ENCODE peak calls at places on chromosomes 16 and 17, in eight cellular contexts. D, M, A, L, J, F, Z and K are unnamed samples.

GRCh38 chr16:89198417-89199240 is 1.7 kb downstream of the SLC22A31 start:
- DNase-seq in D (no peak), M (no peak), A (no peak), L (no peak), J (no peak), F (no peak), Z (no peak), K (no peak)

GRCh38 chr16:86318119-86318518 is 192.2 kb upstream of the FOXF1 start:
- DNase-seq in D (no peak), M (no peak), A (no peak), L (no peak), J (no peak), F (no peak), Z (no peak), K (no peak)

GRCh38 chr17:30278032-30278431 is 13.7 kb downstream of the BLMH start:
- DNase-seq in D (no peak), M (no peak), A (peak; percentile 57), L (no peak), J (no peak), F (no peak), Z (no peak), K (no peak)

GRCh38 chr17:44911133-44912001 is 3.9 kb downstream of the GFAP start:
- DNase-seq in D (no peak), M (peak; percentile 83), A (peak; percentile 32), L (no peak), J (peak; percentile 72), F (peak; percentile 42), Z (peak; percentile 53), K (peak; percentile 23)

GRCh38 chr17:27624555-27624954 is 6.4 kb upstream of the LGALS9 start:
- DNase-seq in D (no peak), M (no peak), A (no peak), L (no peak), J (no peak), F (no peak), Z (no peak), K (no peak)

GRCh38 chr16:35144212-35144932 is 1685.0 kb downstream of the TP53TG3F start:
- DNase-seq in D (no peak), M (no peak), A (no peak), L (no peak), J (no peak), F (no peak), Z (no peak), K (no peak)

GRCh38 chr16:4915226-4915761 is 21.7 kb downstream of the PPL start:
- DNase-seq in D (no peak), M (no peak), A (peak; percentile 88), L (no peak), J (no peak), F (no peak), Z (no peak), K (no peak)

GRCh38 chr17:49708515-49709161 is 874 bp upstream of the SLC35B1 start:
- DNase-seq in D (no peak), M (no peak), A (no peak), L (no peak), J (no peak), F (no peak), Z (no peak), K (no peak)

GRCh38 chr17:19000531-19001011 is 4.0 kb downstream of the FAM83G start:
- DNase-seq in D (no peak), M (no peak), A (no peak), L (no peak), J (no peak), F (no peak), Z (no peak), K (no peak)

GRCh38 chr16:9516444-9516843 is 425.0 kb downstream of the HAPSTR1 start:
- DNase-seq in D (no peak), M (no peak), A (no peak), L (no peak), J (no peak), F (no peak), Z (no peak), K (no peak)

GRCh38 chr16:73143681-73144370 is 95.9 kb upstream of the ZFHX3 start:
- DNase-seq in D (no peak), M (no peak), A (no peak), L (no peak), J (no peak), F (no peak), Z (no peak), K (no peak)

GRCh38 chr17:28712037-28712704 is 483 bp upstream of the PROCA1 start:
- DNase-seq in D (no peak), M (peak; percentile 68), A (no peak), L (no peak), J (no peak), F (peak; percentile 51), Z (peak; percentile 70), K (peak; percentile 53)

GRCh38 chr17:14427914-14428639 is 127.2 kb downstream of the HS3ST3B1 start:
- DNase-seq in D (no peak), M (no peak), A (no peak), L (no peak), J (no peak), F (peak; percentile 25), Z (peak; percentile 71), K (no peak)

GRCh38 chr17:48002920-48003685 is 32.2 kb downstream of the CDK5RAP3 start:
- DNase-seq in D (no peak), M (peak; percentile 50), A (no peak), L (no peak), J (no peak), F (no peak), Z (no peak), K (no peak)

GRCh38 chr17:72945468-72945867 is 147.0 kb downstream of the SLC39A11 start:
- DNase-seq in D (no peak), M (no peak), A (no peak), L (no peak), J (no peak), F (no peak), Z (no peak), K (no peak)

GRCh38 chr16:81384006-81384405 is 60.6 kb upstream of the CMIP start:
- DNase-seq in D (no peak), M (no peak), A (peak; percentile 71), L (no peak), J (no peak), F (no peak), Z (no peak), K (no peak)

GRCh38 chr17:58156839-58157803 is 8.9 kb downstream of the OR4D1 start:
- DNase-seq in D (no peak), M (peak; percentile 73), A (no peak), L (no peak), J (no peak), F (peak; percentile 32), Z (peak; percentile 52), K (peak; percentile 38)

GRCh38 chr17:34827008-34827407 is 134.3 kb downstream of the CCT6B start:
- DNase-seq in D (no peak), M (no peak), A (no peak), L (no peak), J (no peak), F (no peak), Z (no peak), K (no peak)

GRCh38 chr17:34299017-34299416 is 13.5 kb downstream of the CCL11 start:
- DNase-seq in D (no peak), M (no peak), A (no peak), L (no peak), J (no peak), F (no peak), Z (no peak), K (no peak)

GRCh38 chr16:85936761-85937343 is 37.9 kb downstream of the IRF8 start:
- DNase-seq in D (no peak), M (no peak), A (no peak), L (no peak), J (no peak), F (peak; percentile 31), Z (no peak), K (no peak)

GRCh38 chr16:72122916-72123315 is 29.3 kb downstream of the DHX38 start:
- DNase-seq in D (no peak), M (no peak), A (no peak), L (no peak), J (no peak), F (no peak), Z (no peak), K (no peak)

GRCh38 chr17:30427611-30428010 is 48.9 kb downstream of the CPD start:
- DNase-seq in D (no peak), M (no peak), A (no peak), L (no peak), J (no peak), F (no peak), Z (no peak), K (no peak)

GRCh38 chr17:42221886-42222745 is 27.8 kb upstream of the GHDC start:
- DNase-seq in D (no peak), M (peak; percentile 61), A (peak; percentile 61), L (peak; percentile 17), J (peak; percentile 56), F (peak; percentile 60), Z (peak; percentile 66), K (peak; percentile 33)

GRCh38 chr17:45432405-45433113 is at the start of gene ARHGAP27:
- DNase-seq in D (no peak), M (peak; percentile 67), A (no peak), L (no peak), J (no peak), F (no peak), Z (peak; percentile 47), K (no peak)

GRCh38 chr17:82871056-82871775 is 31.4 kb upstream of the ZNF750 start:
- DNase-seq in D (no peak), M (peak; percentile 38), A (no peak), L (no peak), J (no peak), F (no peak), Z (no peak), K (no peak)